ENCODE peak calls at places on chromosomes 12 and 14, in four cellular contexts. B, I, C and L are unnamed samples.

GRCh38 chr12:130246560-130246959 is 84.3 kb downstream of the FZD10 start:
- DNase-seq in B (no peak), I (no peak), C (no peak), L (no peak)

GRCh38 chr12:94603434-94604068 is 46.8 kb downstream of the TMCC3 start:
- DNase-seq in B (no peak), I (peak; percentile 55), C (no peak), L (no peak)

GRCh38 chr12:80268924-80269749 is 169.8 kb downstream of the OTOGL start:
- DNase-seq in B (no peak), I (no peak), C (no peak), L (no peak)

GRCh38 chr14:73633517-73634332 is 11.1 kb upstream of the DNAL1 start:
- DNase-seq in B (peak; percentile 63), I (peak; percentile 69), C (peak; percentile 81), L (peak; percentile 84)

GRCh38 chr14:92959761-92960680 is 37.1 kb downstream of the CHGA start:
- DNase-seq in B (peak; percentile 8), I (no peak), C (no peak), L (no peak)

GRCh38 chr12:126663304-126664094 is 1598.3 kb downstream of the AACS start:
- DNase-seq in B (no peak), I (peak; percentile 1), C (no peak), L (no peak)

GRCh38 chr12:78698747-78699146 is 165.8 kb upstream of the SYT1 start:
- DNase-seq in B (no peak), I (no peak), C (no peak), L (no peak)

GRCh38 chr14:102187044-102187443 is 47.3 kb downstream of the WDR20 start:
- DNase-seq in B (no peak), I (no peak), C (no peak), L (no peak)

GRCh38 chr14:104345316-104346111 is 207.1 kb downstream of the KIF26A start:
- DNase-seq in B (no peak), I (no peak), C (peak; percentile 48), L (no peak)

GRCh38 chr12:124786065-124786964 is 77.3 kb downstream of the SCARB1 start:
- DNase-seq in B (peak; percentile 80), I (no peak), C (peak; percentile 89), L (peak; percentile 87)

GRCh38 chr14:77041837-77042557 is 13.5 kb upstream of the IRF2BPL start:
- DNase-seq in B (peak; percentile 78), I (no peak), C (peak; percentile 87), L (no peak)

GRCh38 chr14:52342849-52343606 is 28.9 kb downstream of the PTGER2 start:
- DNase-seq in B (no peak), I (no peak), C (no peak), L (no peak)

GRCh38 chr14:105880616-105881015 is 354.2 kb downstream of the TMEM121 start:
- DNase-seq in B (peak; percentile 2), I (no peak), C (peak; percentile 42), L (no peak)

GRCh38 chr14:103558071-103558882 is 4.2 kb downstream of the BAG5 start:
- DNase-seq in B (no peak), I (no peak), C (no peak), L (no peak)

GRCh38 chr12:57157588-57158173 is 10.3 kb upstream of the LRP1-AS start:
- DNase-seq in B (no peak), I (peak; percentile 15), C (no peak), L (peak; percentile 61)

GRCh38 chr12:10718279-10718821 is 4.8 kb downstream of the YBX3 start:
- DNase-seq in B (no peak), I (no peak), C (no peak), L (no peak)

GRCh38 chr14:61476737-61477410 is 155.5 kb downstream of the PRKCH start:
- DNase-seq in B (no peak), I (peak; percentile 94), C (peak; percentile 73), L (no peak)

GRCh38 chr12:39816671-39817185 is 197.1 kb upstream of the ABCD2 start:
- DNase-seq in B (no peak), I (no peak), C (no peak), L (no peak)

GRCh38 chr14:32430326-32430725 is 101.2 kb downstream of the AKAP6 start:
- DNase-seq in B (no peak), I (peak; percentile 28), C (no peak), L (no peak)

GRCh38 chr12:93441111-93441616 is 583 bp downstream of the UBE2N start:
- DNase-seq in B (peak; percentile 54), I (peak; percentile 74), C (peak; percentile 74), L (peak; percentile 77)

GRCh38 chr12:56391721-56392120 is 29.1 kb upstream of the APOF start:
- DNase-seq in B (no peak), I (no peak), C (no peak), L (no peak)

GRCh38 chr12:123971770-123972447 is 722 bp downstream of the CCDC92 start:
- DNase-seq in B (no peak), I (peak; percentile 54), C (peak; percentile 70), L (peak; percentile 77)

GRCh38 chr14:71166434-71166833 is 259.2 kb downstream of the PCNX1 start:
- DNase-seq in B (no peak), I (peak; percentile 36), C (no peak), L (no peak)

GRCh38 chr12:13273097-13273496 is 76.6 kb downstream of the EMP1 start:
- DNase-seq in B (no peak), I (no peak), C (no peak), L (no peak)

GRCh38 chr12:13278249-13278787 is 81.8 kb downstream of the EMP1 start:
- DNase-seq in B (peak; percentile 69), I (peak; percentile 51), C (no peak), L (peak; percentile 85)

GRCh38 chr12:13275366-13275765 is 78.8 kb downstream of the EMP1 start:
- DNase-seq in B (no peak), I (no peak), C (no peak), L (no peak)

GRCh38 chr12:13273850-13274249 is 77.3 kb downstream of the EMP1 start:
- DNase-seq in B (no peak), I (no peak), C (no peak), L (no peak)

GRCh38 chr12:13277278-13277677 is 80.8 kb downstream of the EMP1 start:
- DNase-seq in B (no peak), I (no peak), C (no peak), L (no peak)
- H3K27ac ChIP-seq in B (no peak overlapping the region), I (no peak overlapping the region), C (no peak overlapping the region), L (no peak overlapping the region)

DNA sequence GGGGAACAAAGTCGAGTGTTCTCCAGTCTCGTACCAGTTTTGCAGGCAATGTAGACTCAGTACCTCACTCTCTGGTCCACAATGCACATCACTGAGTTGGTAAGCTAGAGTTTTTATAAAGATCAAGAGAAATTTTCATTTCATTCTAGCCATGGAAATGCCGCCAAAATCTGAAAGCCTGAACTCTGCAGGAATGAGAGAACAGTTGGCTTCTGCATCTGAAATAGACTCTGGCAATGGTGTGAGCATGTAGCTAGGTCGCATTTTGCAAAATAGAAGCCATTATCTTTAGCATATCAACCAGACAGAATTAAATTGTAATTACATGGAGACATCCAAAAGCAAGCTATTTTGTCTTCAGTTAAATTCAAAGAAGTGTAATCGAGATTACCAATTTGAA is 381.0 kb downstream of the NOVA1 start:
- DNase-seq in B (no peak), I (no peak), C (no peak), L (no peak)
- H3K27me3 ChIP-seq in B (no peaks in the 10 kb centered on the region), I (no peaks in the 10 kb centered on the region), C (no peaks in the 10 kb centered on the region), L (no peaks in the 10 kb centered on the region)

GRCh38 chr12:47715877-47716548 is 9.3 kb downstream of the ENDOU start:
- DNase-seq in B (peak; percentile 32), I (no peak), C (no peak), L (no peak)

GRCh38 chr12:47718531-47718930 is 6.8 kb downstream of the ENDOU start:
- DNase-seq in B (no peak), I (no peak), C (no peak), L (no peak)

GRCh38 chr12:47717046-47717442 is 8.2 kb downstream of the ENDOU start:
- DNase-seq in B (no peak), I (no peak), C (no peak), L (no peak)

GRCh38 chr12:47715393-47715876 is 9.6 kb upstream of the RPAP3 start:
- DNase-seq in B (peak; percentile 76), I (peak; percentile 87), C (peak; percentile 87), L (peak; percentile 70)

DNA sequence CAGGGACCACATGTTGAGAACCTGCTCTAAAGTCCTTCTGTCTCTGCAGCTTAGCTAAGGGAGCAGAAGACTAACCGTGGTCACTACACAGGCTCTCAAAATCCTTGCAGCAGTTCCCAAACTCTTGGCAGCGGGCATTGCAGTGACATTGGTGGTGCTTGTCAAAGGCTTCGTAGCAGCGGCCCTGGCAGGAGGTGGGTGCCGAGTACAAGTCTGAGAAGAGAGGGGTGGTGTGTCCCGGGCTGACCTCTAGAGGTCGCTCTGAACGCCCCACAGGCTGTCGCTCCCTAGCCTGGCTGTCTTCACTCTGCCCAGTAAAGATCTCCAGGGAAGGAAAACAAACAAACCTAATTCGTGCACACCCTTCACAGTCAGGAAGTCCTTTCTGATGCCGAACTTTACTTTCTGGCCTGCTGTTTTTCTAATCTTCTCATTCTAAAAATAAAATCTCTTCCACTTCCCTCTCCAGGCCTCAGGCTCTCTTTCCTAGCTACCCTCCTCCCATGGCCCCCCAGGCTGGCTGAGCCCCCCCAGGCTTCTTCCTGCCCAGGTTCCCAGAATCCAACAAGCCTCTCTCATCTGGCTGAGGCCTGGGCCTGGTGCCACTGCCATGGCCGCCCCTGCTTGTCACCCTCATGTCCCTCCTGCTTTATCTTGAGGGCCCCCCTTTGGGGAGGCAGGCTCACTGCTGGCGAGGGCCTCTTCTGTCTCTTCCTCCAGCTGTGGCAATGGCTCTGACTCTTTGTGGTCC is 7.7 kb downstream of the ENDOU start:
- DNase-seq in B (peak; percentile 83), I (peak; percentile 63), C (peak; percentile 94), L (peak; percentile 88)
- H3K27ac ChIP-seq in B (peak overlapping the region; percentile 67), I (no peak overlapping the region), C (peak overlapping the region; percentile 93), L (peak overlapping the region; percentile 93)

GRCh38 chr14:100193417-100194357 is 34.2 kb upstream of the DEGS2 start:
- DNase-seq in B (no peak), I (peak; percentile 29), C (no peak), L (no peak)

GRCh38 chr14:100192250-100192671 is 32.8 kb upstream of the DEGS2 start:
- DNase-seq in B (peak; percentile 39), I (no peak), C (peak; percentile 72), L (peak; percentile 69)

GRCh38 chr14:100190126-100190525 is 30.7 kb upstream of the DEGS2 start:
- DNase-seq in B (no peak), I (no peak), C (no peak), L (no peak)

GRCh38 chr14:100192672-100193416 is 33.4 kb upstream of the DEGS2 start:
- DNase-seq in B (peak; percentile 100), I (peak; percentile 99), C (peak; percentile 99), L (peak; percentile 100)

GRCh38 chr14:100191584-100192249 is 32.3 kb upstream of the DEGS2 start:
- DNase-seq in B (no peak), I (no peak), C (no peak), L (no peak)
- H3K27me3 ChIP-seq in B (no peaks in the 10 kb centered on the region), I (no peaks in the 10 kb centered on the region), C (no peaks in the 10 kb centered on the region), L (no peaks in the 10 kb centered on the region)

GRCh38 chr12:75715323-75715644 is 203.9 kb upstream of the KRR1 start:
- DNase-seq in B (no peak), I (no peak), C (no peak), L (no peak)
- H3K27ac ChIP-seq in B (no peak overlapping the region), I (no peak overlapping the region), C (no peak overlapping the region), L (no peak overlapping the region)

GRCh38 chr12:117671734-117672133 is 297.1 kb downstream of the KSR2 start:
- DNase-seq in B (peak; percentile 23), I (no peak), C (no peak), L (no peak)
- H3K27me3 ChIP-seq in B (no peaks in the 10 kb centered on the region), I (no peaks in the 10 kb centered on the region), C (no peaks in the 10 kb centered on the region), L (no peaks in the 10 kb centered on the region)